ENCODE peak calls at places on chromosomes 16 and 17, in ten cellular contexts. One of them, this sample, is unnamed. For H3K27me3 and H3K36me3, the result is how much of the 10 kb centered on the place peaks cover.

GRCh38 chr17:62091804-62092203 is 26.7 kb upstream of the MED13 start:
- DNase-seq in neuronal stem cell: no peak
- DNase-seq in transverse colon: no peak
- DNase-seq in mesendoderm: no peak
- DNase-seq in K562: no peak
- DNase-seq in fibroblast of lung: no peak
- DNase-seq in psoas muscle: no peak
- DNase-seq in tibial nerve: no peak
- DNase-seq in heart right ventricle: no peak
- DNase-seq in brain microvascular endothelial cell: no peak
- DNase-seq in this sample: no peak

GRCh38 chr17:19254651-19255050 is 17.5 kb downstream of the EPN2 start:
- DNase-seq in neuronal stem cell: no peak
- DNase-seq in transverse colon: no peak
- DNase-seq in mesendoderm: peak
- DNase-seq in K562: no peak
- DNase-seq in fibroblast of lung: no peak
- DNase-seq in psoas muscle: no peak
- DNase-seq in tibial nerve: no peak
- DNase-seq in heart right ventricle: no peak
- DNase-seq in brain microvascular endothelial cell: no peak
- DNase-seq in this sample: no peak

GRCh38 chr17:57939797-57940196 is 15.4 kb downstream of the CUEDC1 start:
- DNase-seq in neuronal stem cell: no peak
- DNase-seq in transverse colon: peak
- DNase-seq in mesendoderm: no peak
- DNase-seq in K562: no peak
- DNase-seq in fibroblast of lung: no peak
- DNase-seq in psoas muscle: peak
- DNase-seq in tibial nerve: no peak
- DNase-seq in heart right ventricle: no peak
- DNase-seq in brain microvascular endothelial cell: no peak
- DNase-seq in this sample: no peak

GRCh38 chr16:35258381-35258780 is 1799.0 kb downstream of the TP53TG3F start:
- DNase-seq in neuronal stem cell: no peak
- DNase-seq in transverse colon: no peak
- DNase-seq in mesendoderm: no peak
- DNase-seq in K562: no peak
- DNase-seq in fibroblast of lung: no peak
- DNase-seq in psoas muscle: no peak
- DNase-seq in tibial nerve: no peak
- DNase-seq in heart right ventricle: no peak
- DNase-seq in brain microvascular endothelial cell: no peak
- DNase-seq in this sample: no peak

GRCh38 chr17:45234641-45235040 is 13.0 kb downstream of the FMNL1 start:
- DNase-seq in neuronal stem cell: no peak
- DNase-seq in transverse colon: no peak
- DNase-seq in mesendoderm: peak
- DNase-seq in K562: peak
- DNase-seq in fibroblast of lung: no peak
- DNase-seq in psoas muscle: no peak
- DNase-seq in tibial nerve: no peak
- DNase-seq in heart right ventricle: no peak
- DNase-seq in brain microvascular endothelial cell: no peak
- DNase-seq in this sample: peak

GRCh38 chr17:56756536-56756935 is 77.2 kb downstream of the C17orf67 start:
- DNase-seq in neuronal stem cell: no peak
- DNase-seq in transverse colon: no peak
- DNase-seq in mesendoderm: no peak
- DNase-seq in K562: no peak
- DNase-seq in fibroblast of lung: peak
- DNase-seq in psoas muscle: no peak
- DNase-seq in tibial nerve: no peak
- DNase-seq in heart right ventricle: no peak
- DNase-seq in brain microvascular endothelial cell: peak
- DNase-seq in this sample: no peak

GRCh38 chr17:50346313-50347086 is 574 bp downstream of the XYLT2 start:
- DNase-seq in neuronal stem cell: no peak
- DNase-seq in transverse colon: peak
- DNase-seq in mesendoderm: peak
- DNase-seq in K562: peak
- DNase-seq in fibroblast of lung: no peak
- DNase-seq in psoas muscle: peak
- DNase-seq in tibial nerve: no peak
- DNase-seq in heart right ventricle: peak
- DNase-seq in brain microvascular endothelial cell: no peak
- DNase-seq in this sample: peak

GRCh38 chr17:75861927-75862317 is 6.8 kb upstream of the WBP2 start:
- DNase-seq in neuronal stem cell: no peak
- DNase-seq in transverse colon: no peak
- DNase-seq in mesendoderm: no peak
- DNase-seq in K562: no peak
- DNase-seq in fibroblast of lung: peak
- DNase-seq in psoas muscle: no peak
- DNase-seq in tibial nerve: peak
- DNase-seq in heart right ventricle: no peak
- DNase-seq in brain microvascular endothelial cell: no peak
- DNase-seq in this sample: peak

GRCh38 chr16:4591191-4591590 is 23.5 kb downstream of the UBALD1 start:
- DNase-seq in neuronal stem cell: no peak
- DNase-seq in transverse colon: no peak
- DNase-seq in mesendoderm: no peak
- DNase-seq in K562: peak
- DNase-seq in fibroblast of lung: no peak
- DNase-seq in psoas muscle: no peak
- DNase-seq in tibial nerve: no peak
- DNase-seq in heart right ventricle: no peak
- DNase-seq in brain microvascular endothelial cell: no peak
- DNase-seq in this sample: peak

DNA sequence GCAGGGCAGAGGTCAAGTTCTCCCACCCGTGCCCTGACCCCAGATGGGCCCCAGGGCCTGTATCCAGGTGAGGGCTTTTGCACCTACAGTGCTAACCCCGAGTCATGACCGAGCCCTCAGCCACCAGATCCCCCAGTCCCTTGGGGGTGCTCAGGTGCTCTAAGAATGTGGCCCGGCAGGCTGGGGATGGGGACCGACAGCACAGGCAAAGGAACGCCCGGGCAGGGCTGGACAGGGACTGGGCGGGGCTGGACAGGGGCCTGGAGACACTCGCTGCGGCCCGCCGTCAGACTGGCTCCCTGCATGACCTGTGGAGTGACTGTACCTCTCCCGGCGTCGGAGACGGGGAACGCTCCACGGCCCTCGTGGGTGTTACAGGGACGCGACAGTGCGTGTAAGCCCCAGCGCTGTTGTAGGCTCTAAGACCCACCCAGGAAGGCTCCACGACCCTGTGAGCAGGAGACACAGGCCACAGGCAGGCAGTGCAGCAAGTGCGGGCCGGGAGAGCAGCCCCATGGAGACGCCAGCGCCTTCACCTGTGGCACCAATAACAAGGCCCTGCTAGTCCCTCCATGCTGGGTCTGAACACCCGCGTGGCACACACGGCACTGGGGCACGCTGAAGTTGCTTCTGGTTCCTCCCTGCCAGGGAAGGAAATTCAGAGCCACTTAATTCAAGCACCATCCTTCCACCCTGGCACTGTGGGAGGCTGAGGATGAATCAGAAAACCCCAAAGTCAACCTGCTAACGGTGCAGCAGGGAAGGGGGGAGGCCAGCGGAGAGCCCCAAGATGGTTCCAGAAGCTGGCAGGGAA is 38.7 kb downstream of the CBFA2T3 start:
- DNase-seq in neuronal stem cell: no peak
- DNase-seq in transverse colon: no peak
- DNase-seq in mesendoderm: no peak
- DNase-seq in K562: no peak
- DNase-seq in fibroblast of lung: no peak
- DNase-seq in psoas muscle: no peak
- DNase-seq in tibial nerve: no peak
- DNase-seq in heart right ventricle: no peak
- DNase-seq in brain microvascular endothelial cell: no peak
- DNase-seq in this sample: no peak
- H3K27me3 ChIP-seq in neuronal stem cell: under half
- H3K27me3 ChIP-seq in transverse colon: half or more
- H3K27me3 ChIP-seq in mesendoderm: under half
- H3K27me3 ChIP-seq in K562: under half
- H3K27me3 ChIP-seq in fibroblast of lung: half or more
- H3K27me3 ChIP-seq in psoas muscle: under half
- H3K27me3 ChIP-seq in tibial nerve: half or more
- H3K27me3 ChIP-seq in heart right ventricle: under half
- H3K27me3 ChIP-seq in brain microvascular endothelial cell: half or more
- H3K27me3 ChIP-seq in this sample: under half

GRCh38 chr16:75578725-75579124 is 12.5 kb downstream of the GABARAPL2 start:
- DNase-seq in neuronal stem cell: no peak
- DNase-seq in transverse colon: no peak
- DNase-seq in mesendoderm: no peak
- DNase-seq in K562: no peak
- DNase-seq in fibroblast of lung: no peak
- DNase-seq in psoas muscle: no peak
- DNase-seq in tibial nerve: no peak
- DNase-seq in heart right ventricle: no peak
- DNase-seq in brain microvascular endothelial cell: no peak
- DNase-seq in this sample: no peak

GRCh38 chr16:75575976-75576375 is 9.8 kb downstream of the GABARAPL2 start:
- DNase-seq in neuronal stem cell: no peak
- DNase-seq in transverse colon: no peak
- DNase-seq in mesendoderm: no peak
- DNase-seq in K562: no peak
- DNase-seq in fibroblast of lung: no peak
- DNase-seq in psoas muscle: no peak
- DNase-seq in tibial nerve: no peak
- DNase-seq in heart right ventricle: no peak
- DNase-seq in brain microvascular endothelial cell: no peak
- DNase-seq in this sample: no peak

GRCh38 chr16:75576384-75576811 is 10.2 kb downstream of the GABARAPL2 start:
- DNase-seq in neuronal stem cell: no peak
- DNase-seq in transverse colon: no peak
- DNase-seq in mesendoderm: no peak
- DNase-seq in K562: no peak
- DNase-seq in fibroblast of lung: no peak
- DNase-seq in psoas muscle: no peak
- DNase-seq in tibial nerve: no peak
- DNase-seq in heart right ventricle: no peak
- DNase-seq in brain microvascular endothelial cell: no peak
- DNase-seq in this sample: no peak

GRCh38 chr16:75579435-75579834 is 13.3 kb downstream of the GABARAPL2 start:
- DNase-seq in neuronal stem cell: no peak
- DNase-seq in transverse colon: no peak
- DNase-seq in mesendoderm: no peak
- DNase-seq in K562: no peak
- DNase-seq in fibroblast of lung: no peak
- DNase-seq in psoas muscle: no peak
- DNase-seq in tibial nerve: no peak
- DNase-seq in heart right ventricle: no peak
- DNase-seq in brain microvascular endothelial cell: no peak
- DNase-seq in this sample: no peak

GRCh38 chr16:75578212-75578611 is 12.0 kb downstream of the GABARAPL2 start:
- DNase-seq in neuronal stem cell: no peak
- DNase-seq in transverse colon: no peak
- DNase-seq in mesendoderm: no peak
- DNase-seq in K562: no peak
- DNase-seq in fibroblast of lung: no peak
- DNase-seq in psoas muscle: no peak
- DNase-seq in tibial nerve: no peak
- DNase-seq in heart right ventricle: no peak
- DNase-seq in brain microvascular endothelial cell: no peak
- DNase-seq in this sample: no peak
- H3K36me3 ChIP-seq in neuronal stem cell: half or more
- H3K36me3 ChIP-seq in transverse colon: under half
- H3K36me3 ChIP-seq in mesendoderm: under half
- H3K36me3 ChIP-seq in K562: half or more
- H3K36me3 ChIP-seq in fibroblast of lung: under half
- H3K36me3 ChIP-seq in psoas muscle: half or more
- H3K36me3 ChIP-seq in tibial nerve: under half
- H3K36me3 ChIP-seq in heart right ventricle: under half
- H3K36me3 ChIP-seq in brain microvascular endothelial cell: under half
- H3K36me3 ChIP-seq in this sample: under half

GRCh38 chr17:10845388-10845751 is 7.5 kb upstream of the PIRT start:
- DNase-seq in neuronal stem cell: no peak
- DNase-seq in transverse colon: no peak
- DNase-seq in mesendoderm: no peak
- DNase-seq in K562: no peak
- DNase-seq in fibroblast of lung: no peak
- DNase-seq in psoas muscle: no peak
- DNase-seq in tibial nerve: no peak
- DNase-seq in heart right ventricle: no peak
- DNase-seq in brain microvascular endothelial cell: no peak
- DNase-seq in this sample: no peak

GRCh38 chr17:10842658-10843057 is 4.8 kb upstream of the PIRT start:
- DNase-seq in neuronal stem cell: no peak
- DNase-seq in transverse colon: no peak
- DNase-seq in mesendoderm: no peak
- DNase-seq in K562: no peak
- DNase-seq in fibroblast of lung: no peak
- DNase-seq in psoas muscle: no peak
- DNase-seq in tibial nerve: no peak
- DNase-seq in heart right ventricle: no peak
- DNase-seq in brain microvascular endothelial cell: no peak
- DNase-seq in this sample: peak

GRCh38 chr17:10843806-10844205 is 5.9 kb upstream of the PIRT start:
- DNase-seq in neuronal stem cell: no peak
- DNase-seq in transverse colon: peak
- DNase-seq in mesendoderm: peak
- DNase-seq in K562: no peak
- DNase-seq in fibroblast of lung: no peak
- DNase-seq in psoas muscle: no peak
- DNase-seq in tibial nerve: no peak
- DNase-seq in heart right ventricle: peak
- DNase-seq in brain microvascular endothelial cell: peak
- DNase-seq in this sample: peak

GRCh38 chr17:10844667-10845387 is 6.9 kb upstream of the PIRT start:
- DNase-seq in neuronal stem cell: peak
- DNase-seq in transverse colon: peak
- DNase-seq in mesendoderm: peak
- DNase-seq in K562: peak
- DNase-seq in fibroblast of lung: peak
- DNase-seq in psoas muscle: peak
- DNase-seq in tibial nerve: peak
- DNase-seq in heart right ventricle: peak
- DNase-seq in brain microvascular endothelial cell: peak
- DNase-seq in this sample: peak
- H3K4me3 ChIP-seq in neuronal stem cell: peak
- H3K4me3 ChIP-seq in transverse colon: peak
- H3K4me3 ChIP-seq in mesendoderm: peak
- H3K4me3 ChIP-seq in K562: no peak
- H3K4me3 ChIP-seq in fibroblast of lung: peak
- H3K4me3 ChIP-seq in psoas muscle: peak
- H3K4me3 ChIP-seq in tibial nerve: peak
- H3K4me3 ChIP-seq in heart right ventricle: peak
- H3K4me3 ChIP-seq in brain microvascular endothelial cell: peak
- H3K4me3 ChIP-seq in this sample: peak

DNA sequence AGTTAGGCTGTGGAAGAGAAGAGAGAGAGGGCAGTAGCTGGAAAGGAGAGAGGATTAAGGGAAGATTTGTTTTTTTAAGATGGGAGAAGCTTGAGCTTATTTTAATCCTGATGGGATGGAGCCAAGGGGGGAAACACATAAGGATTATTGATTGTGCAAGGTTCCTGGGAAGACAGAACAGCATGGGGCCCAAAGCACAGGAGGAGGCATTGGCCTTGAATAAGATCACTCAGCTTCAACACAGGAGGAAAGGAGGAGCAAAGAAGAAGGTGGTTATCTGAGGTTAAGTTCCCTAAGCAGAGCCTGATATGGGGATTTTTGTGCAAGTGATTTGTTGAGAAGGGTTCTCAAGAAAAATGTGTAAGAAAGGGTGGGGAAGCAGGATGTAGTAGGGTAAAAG is 169.8 kb downstream of the ABCC12 start:
- DNase-seq in neuronal stem cell: no peak
- DNase-seq in transverse colon: no peak
- DNase-seq in mesendoderm: peak
- DNase-seq in K562: no peak
- DNase-seq in fibroblast of lung: no peak
- DNase-seq in psoas muscle: no peak
- DNase-seq in tibial nerve: no peak
- DNase-seq in heart right ventricle: no peak
- DNase-seq in brain microvascular endothelial cell: no peak
- DNase-seq in this sample: peak
- H3K27me3 ChIP-seq in neuronal stem cell: under half
- H3K27me3 ChIP-seq in transverse colon: under half
- H3K27me3 ChIP-seq in mesendoderm: under half
- H3K27me3 ChIP-seq in K562: under half
- H3K27me3 ChIP-seq in fibroblast of lung: under half
- H3K27me3 ChIP-seq in psoas muscle: under half
- H3K27me3 ChIP-seq in tibial nerve: under half
- H3K27me3 ChIP-seq in heart right ventricle: under half
- H3K27me3 ChIP-seq in brain microvascular endothelial cell: under half
- H3K27me3 ChIP-seq in this sample: under half